ENCODE peak calls at places on chromosomes 2 and 18, in five cellular contexts. Z is H1, Q is GM12891, B is K562, A is GM12878. D is an unnamed sample.

GRCh38 chr18:666177-666576 is 8.7 kb downstream of the TYMS start:
- DNase-seq in B (no peak), Q (no peak), Z (no peak), A (no peak), D (no peak)

GRCh38 chr18:37844209-37844970 is 278.8 kb upstream of the CELF4 start:
- DNase-seq in Q (no peak), Z (no peak), A (no peak), B (no peak), D (no peak)

GRCh38 chr2:47008381-47009280 is 93.0 kb upstream of the MCFD2 start:
- DNase-seq in Z (no peak), A (no peak), B (no peak), Q (no peak), D (no peak)

GRCh38 chr2:238860966-238861730 is 13.3 kb downstream of the TWIST2 start:
- DNase-seq in Q (no peak), Z (no peak), A (no peak), B (no peak), D (no peak)

GRCh38 chr2:234451852-234452625 is 44.8 kb downstream of the ARL4C start:
- DNase-seq in Z (no peak), Q (no peak), B (no peak), A (no peak), D (no peak)

GRCh38 chr2:171491292-171491691 is 31.0 kb upstream of the CYBRD1 start:
- DNase-seq in Q (no peak), B (no peak), Z (no peak), A (no peak), D (no peak)

GRCh38 chr2:207182916-207183315 is 17.2 kb upstream of the KLF7 start:
- DNase-seq in Z (no peak), B (no peak), A (no peak), Q (no peak), D (no peak)

GRCh38 chr2:138707424-138708074 is 72.6 kb downstream of the NXPH2 start:
- DNase-seq in A (no peak), Q (no peak), B (no peak), Z (no peak), D (no peak)

GRCh38 chr2:148989882-148990493 is 48.5 kb upstream of the LYPD6B start:
- DNase-seq in Z (no peak), A (peak), Q (peak), B (peak), D (no peak)

GRCh38 chr2:120404274-120404673 is 58.3 kb downstream of the INHBB start:
- DNase-seq in A (no peak), Z (no peak), Q (no peak), B (no peak), D (no peak)

GRCh38 chr2:109451671-109452070 is 162.1 kb downstream of the SEPTIN10 start:
- DNase-seq in Q (no peak), A (no peak), Z (no peak), B (no peak), D (no peak)
- TF ChIP-seq TAF1 in Q (no peak), A (no peak), Z (no peak), B (no peak), D (no peak)

DNA sequence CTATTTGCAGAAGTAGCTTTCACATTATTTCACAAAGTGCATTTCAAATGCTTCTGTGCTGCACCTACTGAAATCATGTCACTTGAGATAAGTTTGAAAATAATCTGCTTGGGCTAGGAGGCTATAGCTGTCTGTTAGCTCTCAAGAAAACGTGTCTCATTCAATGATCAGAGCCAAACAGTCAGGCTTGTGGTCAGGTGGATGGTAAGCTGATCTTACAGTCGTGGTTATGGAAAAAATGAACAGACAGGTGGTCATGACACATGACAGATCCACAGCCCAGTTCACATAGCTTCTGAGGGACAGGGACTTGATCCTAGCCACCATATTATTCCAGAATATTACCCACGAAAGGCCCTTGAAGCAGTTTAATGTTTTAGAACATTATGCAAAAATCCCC is 26.5 kb upstream of the RFX8 start:
- DNase-seq in B (no peak), Z (no peak), A (no peak), Q (no peak), D (no peak)
- TF ChIP-seq TAF1 in B (no peak), Z (no peak), A (no peak), Q (no peak), D (no peak)

GRCh38 chr18:35732652-35733051 is 151.1 kb downstream of the GALNT1 start:
- DNase-seq in Z (no peak), B (no peak), A (no peak), Q (no peak), D (no peak)
- TF ChIP-seq TAF1 in Z (no peak), B (no peak), A (no peak), Q (no peak), D (no peak)

GRCh38 chr2:85551698-85552678 is 9.3 kb downstream of the GGCX start:
- DNase-seq in Z (peak), A (peak), Q (peak), B (peak), D (peak)
- TF ChIP-seq TAF1 in Z (no peak), A (no peak), Q (no peak), B (no peak), D (peak)